ENCODE peak calls at places on chromosomes 7 and 10, in seven cellular contexts. One of them, this sample, is unnamed.

GRCh38 chr7:1693991-1694524 is 24.0 kb downstream of the ELFN1 start:
- DNase-seq in SK-N-SH: peak
- DNase-seq in H1: peak
- DNase-seq in HepG2: no peak
- DNase-seq in K562: no peak
- DNase-seq in GM12878: no peak
- DNase-seq in HCT116: no peak
- DNase-seq in this sample: no peak

GRCh38 chr7:142053988-142054387 is 57.5 kb upstream of the MGAM2 start:
- DNase-seq in SK-N-SH: no peak
- DNase-seq in GM12878: no peak
- DNase-seq in HepG2: no peak
- DNase-seq in K562: no peak
- DNase-seq in HCT116: no peak
- DNase-seq in H1: no peak
- DNase-seq in this sample: no peak

GRCh38 chr10:129972145-129972965 is 8.3 kb upstream of the EBF3 start:
- DNase-seq in HCT116: no peak
- DNase-seq in H1: peak
- DNase-seq in HepG2: no peak
- DNase-seq in K562: no peak
- DNase-seq in GM12878: no peak
- DNase-seq in SK-N-SH: peak
- DNase-seq in this sample: no peak

GRCh38 chr7:51430480-51431086 is 114.0 kb upstream of the COBL start:
- DNase-seq in H1: peak
- DNase-seq in HepG2: peak
- DNase-seq in SK-N-SH: peak
- DNase-seq in GM12878: peak
- DNase-seq in K562: peak
- DNase-seq in HCT116: peak
- DNase-seq in this sample: peak

GRCh38 chr7:89029864-89030263 is 234.3 kb upstream of the TEX47 start:
- DNase-seq in H1: no peak
- DNase-seq in GM12878: no peak
- DNase-seq in HepG2: no peak
- DNase-seq in HCT116: peak
- DNase-seq in SK-N-SH: no peak
- DNase-seq in K562: no peak
- DNase-seq in this sample: no peak

GRCh38 chr10:118508863-118509262 is 86.6 kb downstream of the PRLHR start:
- DNase-seq in HCT116: no peak
- DNase-seq in HepG2: no peak
- DNase-seq in K562: no peak
- DNase-seq in H1: no peak
- DNase-seq in SK-N-SH: peak
- DNase-seq in GM12878: no peak
- DNase-seq in this sample: no peak

GRCh38 chr7:35379481-35379880 is 125.6 kb upstream of the TBX20 start:
- DNase-seq in GM12878: no peak
- DNase-seq in HCT116: no peak
- DNase-seq in H1: no peak
- DNase-seq in SK-N-SH: no peak
- DNase-seq in HepG2: no peak
- DNase-seq in K562: no peak
- DNase-seq in this sample: no peak

GRCh38 chr7:7104314-7104698 is 78.0 kb upstream of the C1GALT1 start:
- DNase-seq in GM12878: no peak
- DNase-seq in HCT116: no peak
- DNase-seq in SK-N-SH: no peak
- DNase-seq in H1: no peak
- DNase-seq in HepG2: no peak
- DNase-seq in K562: peak
- DNase-seq in this sample: no peak

GRCh38 chr7:151856098-151856497 is 20.8 kb downstream of the PRKAG2 start:
- DNase-seq in K562: no peak
- DNase-seq in SK-N-SH: no peak
- DNase-seq in HepG2: peak
- DNase-seq in H1: no peak
- DNase-seq in GM12878: no peak
- DNase-seq in HCT116: no peak
- DNase-seq in this sample: peak

GRCh38 chr10:104479906-104480579 is 126.4 kb downstream of the CFAP58 start:
- DNase-seq in GM12878: no peak
- DNase-seq in HCT116: no peak
- DNase-seq in K562: no peak
- DNase-seq in H1: no peak
- DNase-seq in SK-N-SH: no peak
- DNase-seq in HepG2: no peak
- DNase-seq in this sample: no peak

GRCh38 chr10:101031796-101032636 is 982 bp downstream of the SFXN3 start:
- DNase-seq in HepG2: peak
- DNase-seq in GM12878: no peak
- DNase-seq in HCT116: no peak
- DNase-seq in K562: no peak
- DNase-seq in SK-N-SH: peak
- DNase-seq in H1: peak
- DNase-seq in this sample: no peak

GRCh38 chr7:130273863-130274262 is 7.2 kb downstream of the CPA2 start:
- DNase-seq in HepG2: no peak
- DNase-seq in GM12878: no peak
- DNase-seq in HCT116: no peak
- DNase-seq in H1: no peak
- DNase-seq in SK-N-SH: no peak
- DNase-seq in K562: no peak
- DNase-seq in this sample: no peak

DNA sequence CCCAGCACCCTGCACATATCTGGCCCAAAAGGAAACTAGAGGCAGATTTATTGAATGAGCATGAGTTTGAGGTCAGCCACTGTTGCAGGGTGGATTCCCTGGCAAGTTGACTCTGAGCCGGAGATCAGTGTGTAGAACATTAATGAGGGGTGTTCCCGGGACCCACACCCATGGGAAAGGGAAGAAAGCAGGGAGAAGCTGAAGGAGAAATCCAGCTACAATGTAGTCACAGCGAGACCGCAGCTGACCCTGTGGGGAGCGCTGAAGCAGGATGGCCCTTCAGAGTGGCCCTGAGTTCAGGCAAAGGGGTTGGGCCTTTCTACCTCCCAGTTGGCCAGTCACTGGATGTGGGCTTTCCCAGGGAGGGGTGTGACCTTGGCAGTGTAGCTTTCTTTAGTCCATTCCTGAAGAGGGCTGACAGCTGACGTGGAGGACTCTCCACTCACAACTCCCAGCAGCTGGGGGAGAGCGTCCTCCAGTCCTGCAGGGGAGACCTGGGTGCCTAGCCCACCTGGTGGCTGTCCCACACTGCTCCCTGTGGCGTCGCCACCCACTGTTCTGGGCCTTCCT is 324.2 kb upstream of the ZMIZ1 start:
- DNase-seq in HepG2: peak
- DNase-seq in K562: no peak
- DNase-seq in HCT116: no peak
- DNase-seq in GM12878: no peak
- DNase-seq in H1: no peak
- DNase-seq in SK-N-SH: no peak
- DNase-seq in this sample: no peak
- TF ChIP-seq JUND in HepG2: no peak
- TF ChIP-seq JUND in K562: no peak
- TF ChIP-seq JUND in HCT116: no peak
- TF ChIP-seq JUND in GM12878: no peak
- TF ChIP-seq JUND in H1: no peak
- TF ChIP-seq JUND in SK-N-SH: no peak
- TF ChIP-seq JUND in this sample: no peak

DNA sequence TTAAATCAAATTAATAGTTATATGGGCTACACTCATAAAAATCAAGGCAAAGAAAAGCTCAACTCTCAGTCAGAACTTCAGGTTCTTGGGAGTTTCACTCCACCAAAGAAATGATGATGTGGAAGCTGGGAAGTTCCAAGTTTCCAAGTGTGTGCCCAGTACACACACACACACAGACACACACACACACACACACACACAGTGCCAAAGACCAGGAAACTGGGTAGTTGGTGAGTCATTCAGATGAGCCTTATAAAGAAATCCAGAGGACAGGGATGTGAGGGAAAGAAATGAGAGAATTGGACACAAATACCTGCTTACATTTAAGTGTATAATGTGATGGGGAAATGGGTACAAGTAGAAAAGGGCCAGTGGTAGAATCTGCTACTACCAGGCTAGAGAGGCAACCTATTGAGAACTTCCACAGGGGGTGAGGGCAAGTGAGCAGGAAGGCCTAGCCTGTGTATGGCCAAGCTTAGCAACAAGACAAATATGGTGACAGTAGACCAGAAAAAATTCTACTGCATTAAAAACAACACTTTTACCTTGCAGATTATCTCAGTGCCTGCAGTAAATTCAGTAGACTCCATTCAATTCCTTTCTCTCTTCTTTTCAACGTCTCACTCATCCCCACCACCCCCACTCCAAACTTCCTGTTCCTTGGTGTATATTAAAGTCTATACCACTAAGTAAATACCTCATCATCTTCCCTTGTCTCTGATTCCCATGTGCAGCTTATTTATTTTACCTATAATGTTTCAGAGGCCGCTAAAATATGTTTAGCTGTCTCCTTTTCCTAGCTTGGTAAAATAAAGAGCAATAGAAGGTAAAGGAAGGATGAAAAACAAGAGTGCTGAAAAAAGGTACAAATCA is 95.0 kb downstream of the CABCOCO1 start:
- DNase-seq in SK-N-SH: no peak
- DNase-seq in HepG2: no peak
- DNase-seq in GM12878: no peak
- DNase-seq in H1: no peak
- DNase-seq in HCT116: no peak
- DNase-seq in K562: no peak
- DNase-seq in this sample: no peak
- TF ChIP-seq JUND in SK-N-SH: peak
- TF ChIP-seq JUND in HepG2: no peak
- TF ChIP-seq JUND in GM12878: no peak
- TF ChIP-seq JUND in H1: no peak
- TF ChIP-seq JUND in HCT116: peak
- TF ChIP-seq JUND in K562: peak
- TF ChIP-seq JUND in this sample: no peak

GRCh38 chr10:131816157-131816775 is 84.5 kb upstream of the PPP2R2D start:
- DNase-seq in SK-N-SH: peak
- DNase-seq in HCT116: no peak
- DNase-seq in HepG2: no peak
- DNase-seq in H1: peak
- DNase-seq in GM12878: no peak
- DNase-seq in K562: no peak
- DNase-seq in this sample: no peak
- TF ChIP-seq JUND in SK-N-SH: no peak
- TF ChIP-seq JUND in HCT116: no peak
- TF ChIP-seq JUND in HepG2: no peak
- TF ChIP-seq JUND in H1: no peak
- TF ChIP-seq JUND in GM12878: no peak
- TF ChIP-seq JUND in K562: no peak
- TF ChIP-seq JUND in this sample: no peak

DNA sequence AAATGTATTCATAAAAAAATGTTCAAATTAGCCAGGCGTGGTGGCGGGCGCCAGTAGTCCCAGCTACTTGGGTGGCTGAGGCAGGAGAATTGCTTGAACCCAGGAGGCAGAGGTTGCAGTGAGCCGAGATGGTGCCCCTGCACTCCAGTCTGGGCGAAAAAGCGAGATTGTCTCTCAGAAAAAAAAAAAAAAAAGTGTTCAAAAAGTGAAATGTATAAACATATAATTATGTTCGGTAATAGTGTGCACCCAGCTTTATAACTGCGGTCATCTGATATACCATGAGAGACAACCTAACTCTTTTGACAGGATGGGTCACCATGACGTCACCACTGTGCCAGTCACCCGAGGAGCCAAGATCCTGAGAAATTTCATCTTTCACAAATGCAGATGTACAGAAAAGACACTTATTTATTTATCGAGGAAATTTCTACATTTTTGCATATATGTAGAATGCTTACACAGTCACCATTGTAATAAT is 594 bp upstream of the RP9 start:
- DNase-seq in HepG2: no peak
- DNase-seq in HCT116: no peak
- DNase-seq in GM12878: no peak
- DNase-seq in K562: no peak
- DNase-seq in SK-N-SH: peak
- DNase-seq in H1: no peak
- DNase-seq in this sample: no peak
- TF ChIP-seq JUND in HepG2: no peak
- TF ChIP-seq JUND in HCT116: peak
- TF ChIP-seq JUND in GM12878: peak
- TF ChIP-seq JUND in K562: peak
- TF ChIP-seq JUND in SK-N-SH: no peak
- TF ChIP-seq JUND in H1: no peak
- TF ChIP-seq JUND in this sample: no peak

DNA sequence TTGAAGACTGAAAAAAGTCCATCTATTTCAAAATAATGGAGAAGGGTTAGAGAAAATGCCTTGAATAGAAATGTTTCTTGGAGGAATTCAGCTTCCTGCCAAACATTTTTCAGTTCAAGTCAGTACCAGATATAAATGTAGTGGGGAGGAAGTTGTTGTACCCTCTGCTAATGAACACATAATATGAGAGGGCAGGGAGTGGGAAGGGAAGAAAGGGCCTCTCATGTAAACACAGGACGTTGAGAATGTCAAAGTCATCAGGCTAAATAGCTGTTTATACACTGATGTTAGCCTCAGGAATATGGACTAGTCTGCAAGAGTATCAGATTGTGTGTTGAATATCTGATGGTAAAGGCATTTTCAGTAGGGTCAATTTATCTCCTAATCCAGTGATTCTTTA is 37.0 kb downstream of the GPR37 start:
- DNase-seq in HCT116: no peak
- DNase-seq in GM12878: no peak
- DNase-seq in SK-N-SH: no peak
- DNase-seq in H1: no peak
- DNase-seq in K562: no peak
- DNase-seq in HepG2: no peak
- DNase-seq in this sample: no peak
- TF ChIP-seq JUND in HCT116: no peak
- TF ChIP-seq JUND in GM12878: no peak
- TF ChIP-seq JUND in SK-N-SH: no peak
- TF ChIP-seq JUND in H1: no peak
- TF ChIP-seq JUND in K562: no peak
- TF ChIP-seq JUND in HepG2: no peak
- TF ChIP-seq JUND in this sample: no peak

This sample was measured in T47D.